ENCODE peak calls at places on chromosome 1, in four cellular contexts. L, O, U and V are unnamed samples.

GRCh38 chr1:213883618-213884017 is 104.2 kb upstream of the PROX1 start:
- ATAC-seq in L (no peak), O (no peak), U (no peak), V (no peak)

GRCh38 chr1:226420328-226420727 is 12.4 kb upstream of the PARP1 start:
- ATAC-seq in L (no peak), O (no peak), U (no peak), V (no peak)

GRCh38 chr1:160682983-160683886 is 28.4 kb downstream of the CD48 start:
- ATAC-seq in L (no peak), O (no peak), U (peak; percentile 30), V (peak; percentile 59)

GRCh38 chr1:48236716-48237470 is 14.4 kb downstream of the SLC5A9 start:
- ATAC-seq in L (no peak), O (peak; percentile 54), U (no peak), V (no peak)

GRCh38 chr1:23594149-23594917 is 35.0 kb upstream of the ID3 start:
- ATAC-seq in L (no peak), O (no peak), U (no peak), V (no peak)

GRCh38 chr1:200890818-200891773 is 3.6 kb upstream of the INAVA start:
- ATAC-seq in L (peak; percentile 35), O (peak; percentile 59), U (no peak), V (no peak)

GRCh38 chr1:59704721-59705120 is 110.0 kb upstream of the HOOK1 start:
- ATAC-seq in L (no peak), O (no peak), U (no peak), V (no peak)

GRCh38 chr1:153277852-153278251 is 18.4 kb downstream of the LORICRIN start:
- ATAC-seq in L (no peak), O (no peak), U (peak; percentile 76), V (peak; percentile 67)

GRCh38 chr1:22753396-22754083 is 42.9 kb downstream of the EPHB2 start:
- ATAC-seq in L (peak; percentile 58), O (peak; percentile 26), U (no peak), V (no peak)

GRCh38 chr1:87829360-87829759 is 500.7 kb downstream of the LMO4 start:
- ATAC-seq in L (no peak), O (no peak), U (no peak), V (no peak)